ENCODE peak calls at places on chromosomes 6 and 20, in ten cellular contexts. G, F, H, S, K, N, X, Z, W and T are unnamed samples.

GRCh38 chr20:17619351-17620093 is 49.6 kb downstream of the DSTN start:
- DNase-seq in G (peak; percentile 0), F (no peak), H (no peak), S (no peak), K (peak; percentile 14), N (no peak), X (no peak), Z (no peak), W (no peak), T (peak; percentile 16)

GRCh38 chr20:31607640-31608255 is 2.7 kb downstream of the ID1 start:
- DNase-seq in G (no peak), F (peak; percentile 73), H (peak; percentile 80), S (no peak), K (no peak), N (no peak), X (no peak), Z (no peak), W (peak; percentile 54), T (no peak)

GRCh38 chr20:4797275-4797674 is 75.6 kb downstream of the PRND start:
- DNase-seq in G (no peak), F (no peak), H (peak; percentile 44), S (no peak), K (no peak), N (no peak), X (no peak), Z (no peak), W (no peak), T (no peak)

GRCh38 chr20:56653221-56653620 is 24.1 kb downstream of the TFAP2C start:
- DNase-seq in G (no peak), F (no peak), H (peak; percentile 29), S (no peak), K (no peak), N (no peak), X (no peak), Z (no peak), W (no peak), T (no peak)

GRCh38 chr6:148502773-148503135 is 160.1 kb downstream of the SASH1 start:
- DNase-seq in G (no peak), F (no peak), H (no peak), S (no peak), K (no peak), N (no peak), X (no peak), Z (no peak), W (no peak), T (no peak)

GRCh38 chr6:83138758-83139157 is 54.3 kb downstream of the PGM3 start:
- DNase-seq in G (no peak), F (no peak), H (no peak), S (no peak), K (no peak), N (no peak), X (no peak), Z (no peak), W (no peak), T (no peak)

GRCh38 chr20:64101731-64102621 is 5.4 kb downstream of the NPBWR2 start:
- DNase-seq in G (peak; percentile 42), F (no peak), H (no peak), S (no peak), K (no peak), N (no peak), X (peak; percentile 55), Z (peak; percentile 54), W (peak; percentile 35), T (no peak)

GRCh38 chr6:87922191-87922946 is 125.3 kb upstream of the SPACA1 start:
- DNase-seq in G (no peak), F (no peak), H (no peak), S (no peak), K (no peak), N (no peak), X (no peak), Z (no peak), W (no peak), T (no peak)

GRCh38 chr6:16130932-16131387 is 2.1 kb downstream of the MYLIP start:
- DNase-seq in G (no peak), F (no peak), H (peak; percentile 92), S (peak; percentile 44), K (peak; percentile 78), N (no peak), X (no peak), Z (peak; percentile 51), W (peak; percentile 84), T (peak; percentile 80)

GRCh38 chr6:5506149-5506548 is 244.8 kb downstream of the FARS2 start:
- DNase-seq in G (no peak), F (no peak), H (no peak), S (no peak), K (no peak), N (no peak), X (no peak), Z (no peak), W (no peak), T (no peak)